ENCODE peak calls at places on chromosomes 12 and 14, in six cellular contexts. H, W, E, Q, R and D are unnamed samples.

GRCh38 chr12:53940448-53941014 is 1.9 kb downstream of the HOXC13 start:
- DNase-seq in H (no peak), W (no peak), E (no peak), Q (no peak), R (no peak), D (no peak)

GRCh38 chr12:104756901-104757300 is 201.2 kb downstream of the SLC41A2 start:
- DNase-seq in H (no peak), W (no peak), E (no peak), Q (no peak), R (no peak), D (no peak)

GRCh38 chr12:34393086-34393820 is 371.0 kb downstream of the ALG10 start:
- DNase-seq in H (no peak), W (no peak), E (no peak), Q (peak; percentile 9), R (no peak), D (no peak)

GRCh38 chr12:126607867-126608266 is 1542.6 kb downstream of the AACS start:
- DNase-seq in H (no peak), W (no peak), E (no peak), Q (no peak), R (no peak), D (no peak)

GRCh38 chr14:57889245-57889644 is 23.4 kb upstream of the SLC35F4 start:
- DNase-seq in H (no peak), W (no peak), E (no peak), Q (no peak), R (peak; percentile 58), D (peak; percentile 11)

GRCh38 chr14:95272057-95272456 is 47.7 kb downstream of the CLMN start:
- DNase-seq in H (no peak), W (no peak), E (no peak), Q (no peak), R (no peak), D (no peak)

GRCh38 chr14:30869525-30870150 is 4.7 kb upstream of the COCH start:
- DNase-seq in H (no peak), W (no peak), E (no peak), Q (no peak), R (no peak), D (no peak)

GRCh38 chr12:6915023-6915788 is 826 bp downstream of the ENO2 start:
- DNase-seq in H (no peak), W (no peak), E (no peak), Q (no peak), R (peak; percentile 16), D (peak; percentile 44)

GRCh38 chr14:68546839-68547238 is 246.0 kb downstream of the ZFP36L1 start:
- DNase-seq in H (peak; percentile 60), W (no peak), E (no peak), Q (no peak), R (no peak), D (peak; percentile 92)

GRCh38 chr14:70886421-70887206 is 20.6 kb upstream of the PCNX1 start:
- DNase-seq in H (no peak), W (peak; percentile 52), E (peak; percentile 77), Q (peak; percentile 66), R (peak; percentile 59), D (no peak)

GRCh38 chr14:93035917-93036651 is 79.6 kb downstream of the ITPK1 start:
- DNase-seq in H (peak; percentile 18), W (no peak), E (no peak), Q (no peak), R (peak; percentile 95), D (peak; percentile 91)

GRCh38 chr14:34452258-34452822 is 9.7 kb downstream of the SPTSSA start:
- DNase-seq in H (no peak), W (no peak), E (no peak), Q (no peak), R (no peak), D (no peak)

GRCh38 chr14:39416072-39416471 is 16.2 kb downstream of the FBXO33 start:
- DNase-seq in H (no peak), W (no peak), E (no peak), Q (no peak), R (no peak), D (no peak)

GRCh38 chr14:64726585-64726890 is 22.3 kb downstream of the PLEKHG3 start:
- DNase-seq in H (peak; percentile 60), W (no peak), E (no peak), Q (no peak), R (no peak), D (peak; percentile 95)